ENCODE peak calls at places on chromosome 22, in nine cellular contexts. W is WERI-Rb-1; N is colonic mucosa; X is BJ; J is type B pancreatic cell; A is upper lobe of right lung; F is astrocyte of the spinal cord; V is epithelial cell of esophagus; S is CD8-positive, alpha-beta T cell. C is an unnamed sample.

GRCh38 chr22:45438364-45438763 is 24.9 kb downstream of the RIBC2 start:
- DNase-seq in W (no peak), N (no peak), X (no peak), J (no peak), A (no peak), F (no peak), V (no peak), S (no peak), C (no peak)

GRCh38 chr22:39350803-39351688 is 1.3 kb downstream of the SYNGR1 start:
- DNase-seq in W (no peak), N (no peak), X (no peak), J (no peak), A (no peak), F (no peak), V (no peak), S (no peak), C (no peak)

GRCh38 chr22:29072979-29073617 is at the start of gene KREMEN1:
- DNase-seq in W (no peak), N (peak), X (no peak), J (peak), A (peak), F (no peak), V (no peak), S (no peak), C (no peak)

GRCh38 chr22:48627966-48628365 is 1199.7 kb downstream of the BRD1 start:
- DNase-seq in W (no peak), N (no peak), X (no peak), J (no peak), A (no peak), F (no peak), V (no peak), S (no peak), C (no peak)

GRCh38 chr22:17896552-17896951 is 122.3 kb upstream of the BID start:
- DNase-seq in W (peak), N (no peak), X (no peak), J (no peak), A (no peak), F (peak), V (no peak), S (no peak), C (no peak)

GRCh38 chr22:49141761-49142160 is 685.9 kb downstream of the BRD1 start:
- DNase-seq in W (no peak), N (no peak), X (no peak), J (no peak), A (no peak), F (no peak), V (no peak), S (no peak), C (no peak)

GRCh38 chr22:46044718-46045458 is 67.9 kb upstream of the WNT7B start:
- DNase-seq in W (no peak), N (no peak), X (no peak), J (no peak), A (peak), F (no peak), V (no peak), S (peak), C (peak)

GRCh38 chr22:46354993-46355305 is 19.4 kb downstream of the TRMU start:
- DNase-seq in W (no peak), N (no peak), X (no peak), J (no peak), A (no peak), F (no peak), V (no peak), S (no peak), C (no peak)

GRCh38 chr22:32781695-32782094 is 19.8 kb upstream of the TIMP3 start:
- DNase-seq in W (no peak), N (no peak), X (no peak), J (no peak), A (no peak), F (no peak), V (no peak), S (no peak), C (no peak)

GRCh38 chr22:19109198-19110063 is 12.8 kb downstream of the DGCR2 start:
- DNase-seq in W (no peak), N (no peak), X (no peak), J (no peak), A (peak), F (peak), V (peak), S (peak), C (no peak)

GRCh38 chr22:25786165-25786564 is 44.2 kb downstream of the MYO18B start:
- DNase-seq in W (no peak), N (no peak), X (no peak), J (no peak), A (no peak), F (no peak), V (no peak), S (no peak), C (no peak)

GRCh38 chr22:28426346-28427132 is 253.1 kb downstream of the TTC28 start:
- DNase-seq in W (no peak), N (no peak), X (no peak), J (no peak), A (no peak), F (no peak), V (no peak), S (no peak), C (no peak)

GRCh38 chr22:49571326-49571725 is 256.3 kb downstream of the BRD1 start:
- DNase-seq in W (no peak), N (no peak), X (no peak), J (peak), A (no peak), F (no peak), V (no peak), S (no peak), C (peak)

GRCh38 chr22:49294656-49295464 is 532.8 kb downstream of the BRD1 start:
- DNase-seq in W (no peak), N (no peak), X (no peak), J (peak), A (peak), F (no peak), V (no peak), S (peak), C (peak)

GRCh38 chr22:50686794-50687193 is 14.2 kb downstream of the SHANK3 start:
- DNase-seq in W (no peak), N (no peak), X (no peak), J (no peak), A (no peak), F (no peak), V (no peak), S (no peak), C (no peak)

GRCh38 chr22:17269224-17269606 is 50.0 kb upstream of the ADA2 start:
- DNase-seq in W (no peak), N (no peak), X (no peak), J (no peak), A (no peak), F (no peak), V (no peak), S (no peak), C (no peak)

GRCh38 chr22:49693416-49693815 is 134.3 kb downstream of the BRD1 start:
- DNase-seq in W (no peak), N (no peak), X (no peak), J (no peak), A (no peak), F (no peak), V (no peak), S (no peak), C (no peak)

GRCh38 chr22:39612811-39613548 is 42.4 kb downstream of the CACNA1I start:
- DNase-seq in W (no peak), N (no peak), X (no peak), J (no peak), A (no peak), F (no peak), V (no peak), S (peak), C (no peak)

GRCh38 chr22:48889209-48889830 is 938.4 kb downstream of the BRD1 start:
- DNase-seq in W (no peak), N (no peak), X (no peak), J (peak), A (peak), F (no peak), V (no peak), S (no peak), C (peak)

GRCh38 chr22:19275513-19275912 is 16.0 kb downstream of the CLTCL1 start:
- DNase-seq in W (no peak), N (no peak), X (no peak), J (peak), A (no peak), F (no peak), V (no peak), S (no peak), C (no peak)

GRCh38 chr22:32622004-32622761 is 147.6 kb downstream of the FBXO7 start:
- DNase-seq in W (no peak), N (peak), X (peak), J (no peak), A (no peak), F (peak), V (no peak), S (no peak), C (no peak)

GRCh38 chr22:25360891-25361645 is 141.6 kb downstream of the CRYBB2 start:
- DNase-seq in W (no peak), N (no peak), X (no peak), J (no peak), A (peak), F (no peak), V (no peak), S (no peak), C (peak)

GRCh38 chr22:20080445-20080775 is 369 bp downstream of the DGCR8 start:
- DNase-seq in W (peak), N (peak), X (no peak), J (no peak), A (peak), F (peak), V (peak), S (peak), C (no peak)

GRCh38 chr22:37196539-37197450 is 8.7 kb upstream of the C1QTNF6 start:
- DNase-seq in W (no peak), N (peak), X (peak), J (no peak), A (peak), F (peak), V (peak), S (no peak), C (peak)
- TF ChIP-seq CTCF in W (peak), N (peak), X (peak), J (no peak), A (peak), F (no peak), V (no peak), S (no peak), C (no peak)

GRCh38 chr22:22768885-22769284 is 118.7 kb upstream of the IGLL5 start:
- DNase-seq in W (no peak), N (no peak), X (no peak), J (peak), A (no peak), F (no peak), V (no peak), S (no peak), C (no peak)

GRCh38 chr22:22769434-22770279 is 118.0 kb upstream of the IGLL5 start:
- DNase-seq in W (no peak), N (no peak), X (no peak), J (peak), A (no peak), F (no peak), V (no peak), S (no peak), C (no peak)

GRCh38 chr22:22770881-22771280 is 116.7 kb upstream of the IGLL5 start:
- DNase-seq in W (no peak), N (no peak), X (no peak), J (peak), A (no peak), F (no peak), V (no peak), S (no peak), C (no peak)

GRCh38 chr22:22770280-22770871 is 117.2 kb upstream of the IGLL5 start:
- DNase-seq in W (peak), N (peak), X (no peak), J (peak), A (no peak), F (peak), V (peak), S (peak), C (no peak)

GRCh38 chr22:22767876-22768602 is 119.6 kb upstream of the IGLL5 start:
- DNase-seq in W (no peak), N (peak), X (no peak), J (peak), A (no peak), F (no peak), V (no peak), S (no peak), C (no peak)
- TF ChIP-seq CTCF in W (peak), N (no peak), X (no peak), J (no peak), A (no peak), F (no peak), V (no peak), S (no peak), C (no peak)

GRCh38 chr22:34067031-34067430 is 146.8 kb upstream of the LARGE1 start:
- DNase-seq in W (no peak), N (no peak), X (no peak), J (no peak), A (no peak), F (no peak), V (no peak), S (no peak), C (no peak)
- TF ChIP-seq CTCF in W (no peak), N (no peak), X (no peak), J (no peak), A (no peak), F (no peak), V (no peak), S (no peak), C (no peak)

DNA sequence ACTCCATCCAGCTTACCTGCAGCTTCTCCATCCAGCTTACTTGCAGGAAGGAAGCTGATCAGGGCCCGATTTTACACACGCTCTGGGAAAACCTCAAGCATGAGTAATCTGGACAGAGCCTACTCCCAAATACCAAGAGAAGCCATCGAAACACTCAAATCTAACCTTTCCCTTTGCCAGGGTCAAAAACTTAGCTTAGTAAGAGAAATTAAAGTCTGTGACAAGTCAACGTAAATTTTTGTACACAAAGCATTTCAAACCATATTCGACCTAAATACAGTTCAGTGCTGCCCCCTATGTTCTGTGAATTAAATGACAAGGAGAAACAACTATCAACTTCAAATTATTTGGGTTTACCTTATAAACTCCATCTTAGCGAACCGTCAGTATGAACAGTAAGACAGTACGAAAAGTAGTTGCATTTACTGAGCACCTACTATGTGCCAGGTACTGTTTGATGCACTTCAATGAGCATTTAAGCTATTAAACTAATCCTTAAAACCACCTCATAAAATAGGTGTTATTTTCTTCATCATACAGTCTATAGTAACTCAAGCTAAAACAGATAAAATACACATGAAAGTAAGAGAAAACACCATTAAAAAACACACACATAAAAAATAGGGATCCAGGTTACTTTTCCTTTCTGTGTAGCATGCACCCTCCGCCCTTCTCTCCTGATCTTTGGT is 36.9 kb downstream of the ARFGAP3 start:
- DNase-seq in W (no peak), N (no peak), X (peak), J (no peak), A (no peak), F (peak), V (peak), S (no peak), C (no peak)
- TF ChIP-seq CTCF in W (peak), N (peak), X (peak), J (peak), A (peak), F (peak), V (no peak), S (no peak), C (peak)

GRCh38 chr22:21102659-21103267 is 57.0 kb downstream of the LRRC74B start:
- DNase-seq in W (peak), N (peak), X (no peak), J (peak), A (peak), F (peak), V (peak), S (peak), C (peak)
- TF ChIP-seq CTCF in W (peak), N (peak), X (peak), J (peak), A (peak), F (peak), V (peak), S (peak), C (peak)

DNA sequence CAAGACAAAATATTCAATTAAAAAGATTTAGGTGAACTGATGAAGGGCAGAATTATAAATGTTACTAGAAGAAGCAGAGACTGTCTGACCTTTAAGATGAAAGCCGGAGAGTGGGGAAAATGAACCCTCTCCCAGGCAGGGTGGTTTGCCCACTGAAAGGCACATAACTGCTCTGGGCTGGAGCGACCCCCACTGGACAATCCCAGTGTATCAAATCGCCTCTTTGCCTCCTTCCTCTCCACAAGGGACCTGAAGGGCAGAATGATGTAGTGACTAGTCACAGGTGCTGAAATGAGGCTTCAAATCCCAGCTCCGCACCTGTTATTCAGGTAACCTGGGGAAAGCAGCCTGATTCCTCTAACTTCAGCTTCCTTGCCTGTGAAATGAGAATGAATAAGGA is 69.0 kb downstream of the EFCAB6 start:
- DNase-seq in W (peak), N (no peak), X (no peak), J (no peak), A (no peak), F (no peak), V (no peak), S (no peak), C (no peak)
- TF ChIP-seq CTCF in W (peak), N (no peak), X (no peak), J (peak), A (no peak), F (peak), V (no peak), S (no peak), C (peak)

DNA sequence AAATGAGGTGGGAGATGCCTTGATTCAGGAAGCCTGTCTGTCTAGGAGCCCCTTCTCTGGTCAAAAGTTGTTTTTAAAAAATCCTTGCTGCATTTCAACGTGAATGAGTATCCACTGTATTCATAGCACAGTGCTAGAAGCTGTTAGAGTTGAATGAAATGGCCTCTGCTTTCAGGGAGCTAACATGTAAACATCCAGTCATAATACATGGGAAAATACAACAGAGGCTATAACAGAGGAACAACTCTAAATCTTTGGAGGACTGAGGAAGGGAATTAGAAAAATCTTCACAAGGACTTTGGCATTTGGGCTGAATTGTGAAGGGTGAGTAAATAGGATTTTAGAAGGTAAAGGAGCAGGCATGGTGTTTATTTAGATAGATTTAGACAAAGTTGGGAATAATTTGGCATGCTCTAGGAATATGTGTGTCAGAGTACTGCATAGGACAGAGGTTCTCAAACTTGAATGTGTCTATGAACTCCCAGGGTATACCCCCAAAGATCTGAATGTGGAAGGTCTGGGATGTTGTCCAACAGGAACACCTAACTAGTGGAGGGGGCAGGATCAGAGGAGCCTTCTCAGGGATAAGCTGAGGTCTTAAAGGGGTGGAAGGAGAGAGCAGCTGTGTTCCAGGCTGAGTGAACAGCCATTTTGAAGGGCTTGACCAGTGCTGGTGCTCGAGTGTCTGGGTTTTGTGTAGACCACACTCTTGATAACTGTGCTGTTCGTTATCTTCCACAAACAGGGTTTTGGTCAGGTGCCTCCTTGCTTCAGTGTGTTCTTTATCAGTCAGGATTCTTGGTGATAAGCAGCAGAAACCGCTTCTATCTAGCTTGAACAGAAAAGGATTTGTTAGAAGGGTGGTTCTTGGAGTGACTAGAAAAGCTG is 12.7 kb downstream of the SREBF2 start:
- DNase-seq in W (peak), N (no peak), X (no peak), J (no peak), A (no peak), F (no peak), V (no peak), S (no peak), C (no peak)
- TF ChIP-seq CTCF in W (no peak), N (no peak), X (no peak), J (no peak), A (no peak), F (no peak), V (no peak), S (no peak), C (no peak)

C was measured in chondrocyte.